ENCODE peak calls at places on chromosome 14, in ten cellular contexts. A is left lung; S is tibial artery; L is kidney; D is WERI-Rb-1; W is CD8-positive, alpha-beta memory T cell; V is fibroblast of lung; H is MM.1S; R is colonic mucosa; Z is ascending aorta. K is an unnamed sample.
A peak's percentile ranks its signal among the peaks of the same experiment; 100 is the strongest.

GRCh38 chr14:35747379-35747778 is 61.7 kb downstream of the RALGAPA1 start:
- DNase-seq in L (no peak), W (no peak), Z (no peak), V (peak; percentile 49), D (no peak), R (no peak), A (no peak), H (no peak), S (no peak), K (no peak)

GRCh38 chr14:48140804-48141203 is 465.4 kb upstream of the MDGA2 start:
- DNase-seq in V (peak; percentile 0), D (no peak), W (no peak), A (no peak), Z (no peak), R (no peak), H (no peak), S (no peak), L (no peak), K (no peak)

GRCh38 chr14:38884109-38884508 is 218.9 kb downstream of the SEC23A start:
- DNase-seq in W (no peak), H (no peak), A (no peak), R (no peak), Z (no peak), L (no peak), D (no peak), S (no peak), V (no peak), K (no peak)

GRCh38 chr14:81176224-81176623 is 44.5 kb downstream of the GTF2A1 start:
- DNase-seq in H (no peak), L (no peak), R (no peak), D (peak; percentile 30), V (no peak), W (no peak), A (no peak), S (peak; percentile 76), Z (no peak), K (peak; percentile 68)

GRCh38 chr14:71230897-71231296 is 323.6 kb downstream of the PCNX1 start:
- DNase-seq in D (no peak), L (no peak), W (no peak), H (no peak), S (no peak), V (no peak), A (no peak), R (no peak), Z (no peak), K (no peak)

GRCh38 chr14:21264025-21264801 is 5.0 kb downstream of the HNRNPC start:
- DNase-seq in L (no peak), H (peak; percentile 25), A (no peak), W (no peak), V (peak; percentile 91), Z (no peak), S (no peak), R (no peak), D (no peak), K (no peak)

GRCh38 chr14:57247283-57247682 is 21.4 kb downstream of the EXOC5 start:
- DNase-seq in Z (no peak), H (no peak), V (peak; percentile 18), L (no peak), A (no peak), D (no peak), R (no peak), W (no peak), S (no peak), K (no peak)

GRCh38 chr14:61467281-61467680 is 145.9 kb downstream of the PRKCH start:
- DNase-seq in V (no peak), D (no peak), A (no peak), L (no peak), W (no peak), R (peak; percentile 16), Z (no peak), S (peak; percentile 34), H (no peak), K (no peak)

GRCh38 chr14:98623806-98624430 is 648.1 kb downstream of the BCL11B start:
- DNase-seq in S (no peak), D (no peak), Z (no peak), L (no peak), W (no peak), A (no peak), H (no peak), R (no peak), V (peak; percentile 33), K (no peak)

GRCh38 chr14:98622208-98623051 is 649.6 kb downstream of the BCL11B start:
- DNase-seq in H (no peak), V (peak; percentile 68), D (no peak), A (no peak), Z (no peak), W (no peak), R (no peak), S (no peak), L (no peak), K (no peak)
- H3K9me3 ChIP-seq in H (no peaks in the 10 kb centered on the region), V (no peaks in the 10 kb centered on the region), D (no peaks in the 10 kb centered on the region), A (peaks cover 9% of the 10 kb centered on the region), Z (no peaks in the 10 kb centered on the region), W (no peaks in the 10 kb centered on the region), R (no peaks in the 10 kb centered on the region), S (peaks cover 6% of the 10 kb centered on the region), L (peaks cover under 1% of the 10 kb centered on the region), K (no peaks in the 10 kb centered on the region)

DNA sequence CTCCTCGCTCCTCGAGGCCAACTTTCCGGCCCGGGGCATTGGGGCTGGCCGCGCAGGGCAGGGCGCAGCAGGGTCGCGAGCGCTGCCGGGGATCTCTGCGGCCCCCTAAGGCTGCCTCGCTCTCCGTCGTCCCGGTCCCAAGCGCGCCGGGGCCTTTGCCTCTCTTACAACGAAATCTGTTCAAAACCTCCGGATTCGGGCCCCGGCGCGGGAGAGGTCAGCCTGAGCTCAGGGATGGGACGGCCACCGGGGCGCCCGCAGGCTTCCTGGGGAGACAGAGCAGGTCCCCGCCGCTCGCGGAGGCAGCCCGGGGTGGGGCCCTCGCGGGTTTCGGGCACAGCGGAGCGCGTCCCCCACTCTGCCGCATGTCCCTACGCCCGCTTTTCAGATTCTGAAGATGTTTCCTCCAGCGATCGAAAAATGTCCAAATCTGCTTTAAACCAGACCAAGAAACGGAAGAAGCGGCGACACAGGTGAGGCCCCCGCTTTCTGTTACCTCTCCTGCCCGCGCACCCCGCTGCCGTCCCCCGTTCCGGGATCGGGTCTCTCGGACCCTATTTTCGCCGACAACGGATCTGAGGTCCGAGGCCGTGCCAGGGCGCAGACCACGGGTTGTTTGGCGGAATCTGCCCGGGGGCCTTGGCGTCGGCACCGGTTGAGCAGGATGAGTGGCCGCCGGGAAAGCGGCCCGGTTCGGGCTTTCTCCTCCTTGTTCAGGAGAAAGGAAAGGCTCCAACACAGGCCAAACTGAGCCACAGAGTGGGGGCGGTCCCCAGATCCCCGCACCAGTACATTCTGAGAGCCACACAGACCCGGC is 1.8 kb downstream of the VSX2 start:
- DNase-seq in R (no peak), D (no peak), W (no peak), V (no peak), S (no peak), A (no peak), Z (no peak), H (no peak), L (no peak), K (no peak)
- H3K4me3 ChIP-seq in R (peak overlapping the region; percentile 4), D (peak overlapping the region; percentile 36), W (peak overlapping the region; percentile 32), V (no peak overlapping the region), S (peak overlapping the region; percentile 8), A (no peak overlapping the region), Z (peak overlapping the region; percentile 58), H (no peak overlapping the region), L (peak overlapping the region; percentile 25), K (peak overlapping the region; percentile 29)

GRCh38 chr14:77126461-77126990 is 15.1 kb downstream of the ZDHHC22 start:
- DNase-seq in H (no peak), D (no peak), S (no peak), R (no peak), W (no peak), L (no peak), V (no peak), Z (no peak), A (no peak), K (no peak)

GRCh38 chr14:77124345-77125274 is 17.0 kb downstream of the ZDHHC22 start:
- DNase-seq in S (no peak), V (peak; percentile 17), Z (peak; percentile 75), L (peak; percentile 80), H (no peak), A (peak; percentile 90), W (peak; percentile 63), R (peak; percentile 46), D (peak; percentile 71), K (no peak)

GRCh38 chr14:77123381-77124344 is 17.9 kb downstream of the ZDHHC22 start:
- DNase-seq in W (no peak), V (no peak), R (peak; percentile 95), D (peak; percentile 53), A (peak; percentile 79), S (no peak), Z (no peak), L (peak; percentile 93), H (no peak), K (no peak)

GRCh38 chr14:77126074-77126325 is 15.6 kb downstream of the ZDHHC22 start:
- DNase-seq in L (no peak), A (no peak), D (no peak), R (no peak), Z (no peak), V (no peak), H (no peak), S (no peak), W (no peak), K (no peak)

DNA sequence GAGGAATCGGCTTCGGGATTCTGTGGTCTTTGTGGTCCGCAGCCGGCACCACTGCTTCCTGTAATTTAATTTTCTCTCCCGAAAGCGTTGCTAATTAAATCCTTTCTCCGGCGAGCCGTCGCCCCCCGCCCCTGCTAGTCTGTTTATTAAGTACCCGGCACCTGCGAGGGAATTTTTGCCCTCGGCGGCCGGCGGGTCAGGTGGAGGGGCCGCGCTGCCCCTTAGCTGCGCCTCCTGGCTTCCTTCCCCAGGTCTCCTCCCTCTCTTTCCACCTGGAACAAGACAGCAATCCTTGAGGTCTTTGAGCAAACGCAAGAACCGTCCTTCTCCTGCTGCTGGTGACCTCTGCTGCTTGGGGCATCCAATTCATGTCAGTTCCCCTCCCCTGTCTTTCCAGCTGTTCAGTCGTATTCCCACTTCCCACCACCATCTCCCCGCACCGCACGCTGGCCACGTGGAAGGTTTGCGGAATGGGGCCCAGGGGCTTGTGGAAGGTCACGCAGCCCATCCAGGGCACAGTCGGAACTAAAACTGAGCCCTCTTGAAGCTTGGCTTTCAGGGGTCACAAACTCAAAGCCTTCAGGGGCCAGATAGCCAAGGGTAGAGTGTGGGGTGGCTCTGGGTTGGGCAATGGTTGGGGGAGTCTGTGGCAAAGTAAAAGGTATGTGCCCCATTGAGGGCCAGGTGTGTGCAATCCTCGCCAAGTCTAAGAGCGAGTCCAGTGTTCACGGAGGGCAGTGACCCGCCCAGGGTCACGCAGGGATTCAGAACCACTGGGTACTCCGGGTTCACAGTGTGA is 16.1 kb downstream of the ZDHHC22 start:
- DNase-seq in R (no peak), Z (no peak), V (no peak), W (no peak), L (no peak), H (no peak), A (no peak), S (no peak), D (no peak), K (no peak)
- H3K9me3 ChIP-seq in R (no peaks in the 10 kb centered on the region), Z (no peaks in the 10 kb centered on the region), V (no peaks in the 10 kb centered on the region), W (no peaks in the 10 kb centered on the region), L (no peaks in the 10 kb centered on the region), H (no peaks in the 10 kb centered on the region), A (no peaks in the 10 kb centered on the region), S (no peaks in the 10 kb centered on the region), D (no peaks in the 10 kb centered on the region), K (no peaks in the 10 kb centered on the region)

DNA sequence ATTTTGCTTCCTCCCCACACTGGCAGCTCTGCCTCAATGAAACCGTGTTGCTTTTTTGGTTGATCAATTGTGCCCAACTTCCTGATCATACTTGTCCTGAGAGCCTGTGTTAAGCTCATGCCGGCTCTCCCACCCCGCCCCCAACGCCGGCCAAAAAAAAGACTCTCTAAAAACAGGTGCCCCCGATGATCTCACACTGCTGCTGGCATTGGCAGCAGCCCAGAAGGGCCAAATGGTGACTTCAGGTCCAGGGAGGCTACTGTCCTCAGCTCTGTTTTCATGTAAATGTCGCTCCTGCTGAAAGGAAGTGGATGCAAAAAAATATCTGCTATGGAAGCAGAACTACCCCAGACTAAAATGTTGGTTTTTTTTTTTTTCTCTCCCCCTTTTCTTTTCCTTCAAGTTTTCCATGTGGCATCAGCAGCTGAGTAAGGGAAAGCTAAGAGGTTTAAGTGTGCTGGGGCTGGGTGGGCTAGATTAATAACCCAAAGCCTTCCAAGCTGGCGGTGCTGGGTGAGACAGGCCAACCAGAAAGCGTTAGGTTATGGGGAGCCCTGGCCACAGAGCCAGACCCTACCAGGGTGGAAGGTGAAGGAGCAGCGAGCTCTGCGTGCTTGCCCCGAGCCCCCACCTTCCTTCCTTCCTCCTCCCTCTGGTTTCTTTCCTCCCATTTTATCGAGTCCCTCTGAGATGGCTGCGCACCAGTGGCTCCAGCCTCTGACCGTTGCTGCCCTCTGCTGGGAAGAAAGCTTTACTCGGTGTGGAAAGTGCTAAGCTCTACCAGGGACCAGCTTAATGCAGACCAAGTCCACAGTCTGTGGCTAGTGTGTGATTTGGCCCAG is 396.1 kb downstream of the NRXN3 start:
- DNase-seq in R (peak; percentile 70), V (peak; percentile 57), H (peak; percentile 43), W (peak; percentile 28), D (peak; percentile 90), A (peak; percentile 73), Z (peak; percentile 86), L (peak; percentile 86), S (peak; percentile 72), K (peak; percentile 72)
- H3K4me3 ChIP-seq in R (no peak overlapping the region), V (no peak overlapping the region), H (no peak overlapping the region), W (no peak overlapping the region), D (peak overlapping the region; percentile 50), A (no peak overlapping the region), Z (peak overlapping the region; percentile 53), L (peak overlapping the region; percentile 63), S (peak overlapping the region; percentile 23), K (peak overlapping the region; percentile 36)

K was measured in sigmoid colon.